ENCODE peak calls at places on chromosomes 13 and 19, in four cellular contexts. Q, Y, W and I are unnamed samples.

GRCh38 chr13:51277943-51278342 is 55.7 kb downstream of the FAM124A start:
- DNase-seq in Q (no peak), Y (no peak), W (no peak), I (no peak)

GRCh38 chr13:35784286-35784951 is 307.9 kb upstream of the MAB21L1 start:
- DNase-seq in Q (no peak), Y (no peak), W (no peak), I (no peak)

GRCh38 chr13:29535663-29536655 is 59.5 kb downstream of the SLC7A1 start:
- DNase-seq in Q (no peak), Y (no peak), W (no peak), I (no peak)

GRCh38 chr13:49304763-49305695 is 57.3 kb downstream of the CDADC1 start:
- DNase-seq in Q (no peak), Y (no peak), W (no peak), I (no peak)

GRCh38 chr13:29522044-29522685 is 73.3 kb downstream of the SLC7A1 start:
- DNase-seq in Q (no peak), Y (peak), W (no peak), I (no peak)

GRCh38 chr19:49758292-49758691 is 4.8 kb downstream of the TSKS start:
- DNase-seq in Q (no peak), Y (peak), W (no peak), I (peak)

GRCh38 chr13:20446900-20447299 is 78.8 kb downstream of the CRYL1 start:
- DNase-seq in Q (no peak), Y (no peak), W (no peak), I (no peak)

GRCh38 chr13:76438050-76438449 is 448.2 kb downstream of the KCTD12 start:
- DNase-seq in Q (no peak), Y (peak), W (no peak), I (no peak)

GRCh38 chr19:31254611-31255010 is 94.6 kb downstream of the TSHZ3 start:
- DNase-seq in Q (no peak), Y (no peak), W (no peak), I (no peak)

GRCh38 chr13:44653261-44653660 is 77.1 kb upstream of the TSC22D1 start:
- DNase-seq in Q (no peak), Y (peak), W (no peak), I (no peak)

GRCh38 chr13:95676775-95677563 is at the start of gene DNAJC3:
- DNase-seq in Q (peak), Y (peak), W (peak), I (peak)

GRCh38 chr19:47651132-47651531 is 42.2 kb downstream of the BICRA start:
- DNase-seq in Q (no peak), Y (no peak), W (no peak), I (no peak)

GRCh38 chr13:28486144-28486543 is 8.8 kb downstream of the FLT1 start:
- DNase-seq in Q (no peak), Y (no peak), W (no peak), I (no peak)

GRCh38 chr13:28492527-28493367 is 2.2 kb downstream of the FLT1 start:
- DNase-seq in Q (peak), Y (no peak), W (no peak), I (peak)

GRCh38 chr13:28489975-28490550 is 4.9 kb downstream of the FLT1 start:
- DNase-seq in Q (no peak), Y (no peak), W (no peak), I (peak)

GRCh38 chr13:28488376-28489005 is 6.4 kb downstream of the FLT1 start:
- DNase-seq in Q (no peak), Y (no peak), W (no peak), I (no peak)

DNA sequence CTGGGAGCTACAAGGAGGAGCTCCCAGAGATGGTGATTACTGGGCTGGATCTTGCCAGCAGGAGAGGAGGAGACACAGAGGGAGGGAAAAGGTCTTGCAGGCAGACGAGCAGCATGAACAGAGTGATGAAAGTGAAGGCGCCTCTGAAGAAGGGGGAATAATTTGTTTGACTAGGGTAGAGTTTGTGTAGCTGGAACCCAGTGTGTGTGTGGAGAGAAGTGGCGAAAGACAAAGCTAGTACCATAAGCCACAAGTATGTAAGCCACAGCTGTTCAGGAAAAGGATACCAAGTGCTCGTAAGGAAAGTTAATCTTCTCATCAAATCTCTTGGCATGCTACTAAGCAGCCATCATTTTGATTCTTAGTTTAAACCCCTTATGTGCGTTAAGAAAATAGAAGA is 5.4 kb downstream of the FLT1 start:
- DNase-seq in Q (no peak), Y (peak), W (no peak), I (peak)
- H3K23ac ChIP-seq in Q (no peak), Y (no peak), W (no peak), I (no peak)

GRCh38 chr19:11265785-11266236 is 3.5 kb upstream of the DOCK6 start:
- DNase-seq in Q (no peak), Y (no peak), W (no peak), I (no peak)

GRCh38 chr19:11269408-11269807 is 7.1 kb upstream of the DOCK6 start:
- DNase-seq in Q (no peak), Y (peak), W (no peak), I (no peak)

GRCh38 chr19:11267316-11268085 is 5.2 kb upstream of the DOCK6 start:
- DNase-seq in Q (no peak), Y (no peak), W (no peak), I (no peak)

GRCh38 chr19:11265177-11265784 is 3.0 kb upstream of the DOCK6 start:
- DNase-seq in Q (no peak), Y (no peak), W (no peak), I (no peak)

DNA sequence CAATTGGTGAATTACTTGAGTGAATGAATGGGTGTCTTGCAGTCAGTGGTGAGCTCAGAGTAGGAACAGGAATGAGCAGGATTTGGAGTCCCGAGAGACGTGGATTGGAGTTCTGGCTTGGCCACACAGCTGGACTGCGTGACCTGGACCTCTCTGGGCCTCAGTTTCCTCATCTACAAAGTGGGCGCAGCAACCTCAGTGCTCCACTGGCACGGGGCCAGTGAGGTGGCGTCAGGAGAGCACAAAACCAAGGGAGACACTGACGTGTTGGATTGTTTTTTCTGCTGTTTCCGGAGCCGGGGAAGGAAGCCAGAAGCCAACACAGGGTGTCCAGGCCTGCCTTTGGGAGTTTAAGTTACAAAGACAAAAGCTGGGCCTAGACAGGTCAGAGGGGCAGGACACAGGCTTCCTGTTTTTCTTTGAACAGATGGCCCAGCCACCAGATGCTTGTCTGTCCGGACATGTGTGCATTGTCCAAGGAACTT is 6.5 kb upstream of the DOCK6 start:
- DNase-seq in Q (no peak), Y (peak), W (no peak), I (no peak)
- H3K23ac ChIP-seq in Q (no peak), Y (peak), W (no peak), I (no peak)

GRCh38 chr19:3014135-3014534 is 14.9 kb downstream of the TLE2 start:
- DNase-seq in Q (no peak), Y (no peak), W (no peak), I (no peak)
- H3K23ac ChIP-seq in Q (no peak), Y (no peak), W (no peak), I (no peak)

DNA sequence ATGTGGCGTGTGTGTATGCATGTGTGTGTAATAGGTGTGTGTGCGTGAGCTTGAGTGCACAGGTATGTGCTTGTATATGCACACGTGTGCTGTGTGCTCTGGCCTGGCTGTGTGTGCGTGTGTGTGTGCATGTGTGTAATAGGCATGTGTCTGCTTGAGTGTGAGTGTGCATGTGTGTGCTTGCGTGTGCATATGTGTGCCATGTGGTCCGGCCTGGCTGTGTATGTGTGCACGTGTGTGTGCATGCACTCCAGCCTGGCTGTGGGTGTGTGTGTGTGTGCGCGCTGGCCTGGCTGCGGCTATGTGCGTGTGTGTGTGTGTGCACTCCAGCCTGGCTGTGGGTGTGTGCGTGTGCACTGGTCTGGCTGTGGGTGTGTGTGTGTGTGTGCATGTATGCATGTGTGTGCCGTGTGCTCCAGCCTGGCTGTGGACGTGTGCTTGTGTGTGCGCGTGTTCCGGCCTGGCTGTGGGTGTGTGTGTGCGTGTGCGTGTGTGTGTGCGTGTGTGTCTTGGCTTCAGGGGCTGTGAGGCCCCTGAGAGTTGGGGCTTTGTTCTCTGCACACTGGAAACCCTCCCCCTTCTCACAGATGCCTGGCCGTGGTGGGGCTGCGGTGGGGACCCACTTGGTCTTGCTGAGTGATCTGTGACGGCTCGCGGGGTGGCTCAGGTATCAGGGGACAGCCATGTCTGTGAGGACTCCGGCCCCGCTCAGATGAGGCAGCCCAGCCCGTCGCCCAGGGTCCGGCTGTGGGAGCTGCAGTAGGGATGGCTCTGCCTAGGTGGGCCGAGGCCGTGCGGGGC is 8.2 kb downstream of the SPPL2B start:
- DNase-seq in Q (no peak), Y (no peak), W (no peak), I (no peak)
- H3K23ac ChIP-seq in Q (peak), Y (no peak), W (no peak), I (no peak)

DNA sequence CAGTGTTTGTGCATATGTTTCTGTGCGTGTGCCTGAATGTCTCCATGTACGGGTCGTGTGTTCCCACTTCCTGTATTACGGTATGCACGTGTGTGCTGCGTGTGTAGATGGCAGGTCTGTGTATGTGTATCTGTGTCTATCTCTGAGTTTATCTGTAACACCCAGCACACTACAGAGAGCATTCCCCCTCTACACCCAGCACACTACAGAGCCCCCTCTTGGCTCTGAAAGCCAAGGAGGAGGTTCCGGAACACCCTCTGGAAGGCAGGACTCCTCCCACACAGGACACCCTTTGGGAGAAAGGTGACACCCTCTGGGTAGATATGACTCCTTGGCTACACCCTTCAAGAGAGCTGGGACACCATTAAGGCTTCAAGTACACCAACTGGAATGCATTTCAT is 2.1 kb upstream of the ERFL start:
- DNase-seq in Q (no peak), Y (no peak), W (no peak), I (no peak)
- H3K23ac ChIP-seq in Q (no peak), Y (no peak), W (no peak), I (no peak)

GRCh38 chr19:19385900-19386339 is 19.6 kb upstream of the GATAD2A start:
- DNase-seq in Q (no peak), Y (no peak), W (no peak), I (peak)
- H3K23ac ChIP-seq in Q (peak), Y (no peak), W (no peak), I (no peak)